ENCODE peak calls at places on chromosomes 12 and 14, in six cellular contexts. B is stimulated activated CD4-positive, alpha-beta T cell treated with anti-CD3 and anti-CD28 coated beads, Interleukin-2, amount 100 ng/mL, for 48 hours; W is pulmonary artery endothelial cell; V is T-helper 2 cell; N is memory B cell; L is amniotic stem cell. S is an unnamed sample.

GRCh38 chr12:22535478-22535877 is 8.9 kb downstream of the C2CD5 start:
- DNase-seq in B (no peak), V (no peak), L (no peak), W (no peak), N (no peak), S (no peak)

GRCh38 chr12:116524964-116525379 is 34.2 kb upstream of the MAP1LC3B2 start:
- DNase-seq in V (no peak), N (no peak), B (no peak), W (no peak), L (no peak), S (no peak)

GRCh38 chr14:53630336-53630735 is 326.3 kb downstream of the BMP4 start:
- DNase-seq in W (no peak), B (no peak), L (no peak), N (no peak), V (no peak), S (no peak)

GRCh38 chr14:39268393-39268792 is 34.7 kb downstream of the MIA2 start:
- DNase-seq in N (no peak), L (no peak), V (no peak), W (no peak), B (no peak), S (no peak)

GRCh38 chr12:12726543-12727093 is 9.4 kb downstream of the CDKN1B start:
- DNase-seq in N (no peak), B (no peak), W (peak), V (no peak), L (peak), S (no peak)

GRCh38 chr12:105725054-105725453 is 394.6 kb downstream of the C12orf75 start:
- DNase-seq in B (no peak), V (no peak), W (no peak), N (no peak), L (no peak), S (no peak)

GRCh38 chr12:57194253-57194652 is 22.3 kb upstream of the NXPH4 start:
- DNase-seq in L (no peak), V (no peak), W (no peak), B (no peak), N (no peak), S (no peak)

GRCh38 chr12:62762645-62763044 is 172.3 kb downstream of the PPM1H start:
- DNase-seq in B (no peak), W (no peak), V (no peak), L (no peak), N (no peak), S (no peak)

GRCh38 chr12:27826076-27826475 is 46.0 kb upstream of the MANSC4 start:
- DNase-seq in L (no peak), V (no peak), N (no peak), B (no peak), W (no peak), S (no peak)

GRCh38 chr14:99266181-99267178 is 5.5 kb downstream of the BCL11B start:
- DNase-seq in V (peak), N (peak), B (peak), L (peak), W (peak), S (no peak)

GRCh38 chr14:68399971-68400370 is 392.9 kb downstream of the ZFP36L1 start:
- DNase-seq in W (no peak), V (no peak), B (no peak), N (no peak), L (no peak), S (no peak)

GRCh38 chr14:67541448-67542387 is 8.6 kb downstream of the PLEKHH1 start:
- DNase-seq in V (no peak), W (no peak), B (peak), L (no peak), N (no peak), S (no peak)

GRCh38 chr12:34607520-34608195 is 585.4 kb downstream of the ALG10 start:
- DNase-seq in W (no peak), N (no peak), V (no peak), B (no peak), L (no peak), S (no peak)

GRCh38 chr12:116282371-116283286 is 5.1 kb upstream of the MED13L start:
- DNase-seq in L (no peak), W (no peak), N (no peak), B (no peak), V (no peak), S (no peak)

GRCh38 chr14:23481362-23481970 is 12.0 kb downstream of the NGDN start:
- DNase-seq in N (no peak), B (no peak), L (no peak), V (no peak), W (no peak), S (no peak)

GRCh38 chr14:89337912-89338311 is 79.1 kb downstream of the FOXN3 start:
- DNase-seq in N (no peak), W (no peak), V (no peak), B (no peak), L (no peak), S (no peak)

GRCh38 chr12:63403256-63403655 is 252.3 kb upstream of the AVPR1A start:
- DNase-seq in L (no peak), W (no peak), N (no peak), B (no peak), V (no peak), S (no peak)

GRCh38 chr12:132275110-132275531 is 54.3 kb downstream of the GALNT9 start:
- DNase-seq in W (no peak), B (no peak), V (no peak), L (no peak), N (no peak), S (no peak)

GRCh38 chr12:51922762-51923505 is 15.6 kb downstream of the ACVRL1 start:
- DNase-seq in V (no peak), W (no peak), B (no peak), L (no peak), N (no peak), S (no peak)